ENCODE peak calls at places on chromosomes 4 and X, in six cellular contexts. One of them, this sample, is unnamed.

GRCh38 chrX:2539586-2539985 is 38.8 kb upstream of the DHRSX start:
- DNase-seq in endothelial cell of umbilical vein: no peak
- DNase-seq in H1: no peak
- DNase-seq in breast epithelium: no peak
- DNase-seq in vagina: no peak
- DNase-seq in suprapubic skin: no peak
- DNase-seq in this sample: no peak

GRCh38 chr4:140408974-140409373 is 18.5 kb downstream of the CLGN start:
- DNase-seq in H1: no peak
- DNase-seq in breast epithelium: no peak
- DNase-seq in endothelial cell of umbilical vein: no peak
- DNase-seq in suprapubic skin: no peak
- DNase-seq in vagina: no peak
- DNase-seq in this sample: no peak

GRCh38 chr4:123516576-123516975 is 120.0 kb downstream of the SPRY1 start:
- DNase-seq in endothelial cell of umbilical vein: no peak
- DNase-seq in suprapubic skin: no peak
- DNase-seq in H1: no peak
- DNase-seq in vagina: no peak
- DNase-seq in breast epithelium: no peak
- DNase-seq in this sample: no peak

GRCh38 chr4:158356331-158356730 is 146.0 kb downstream of the TMEM144 start:
- DNase-seq in vagina: no peak
- DNase-seq in breast epithelium: no peak
- DNase-seq in suprapubic skin: no peak
- DNase-seq in endothelial cell of umbilical vein: no peak
- DNase-seq in H1: no peak
- DNase-seq in this sample: no peak

GRCh38 chrX:105221374-105221773 is 880 bp upstream of the TEX13A start:
- DNase-seq in suprapubic skin: no peak
- DNase-seq in endothelial cell of umbilical vein: no peak
- DNase-seq in H1: no peak
- DNase-seq in vagina: no peak
- DNase-seq in breast epithelium: no peak
- DNase-seq in this sample: no peak

GRCh38 chrX:4706961-4707360 is 993.5 kb upstream of the PRKX start:
- DNase-seq in suprapubic skin: no peak
- DNase-seq in vagina: no peak
- DNase-seq in endothelial cell of umbilical vein: no peak
- DNase-seq in H1: no peak
- DNase-seq in breast epithelium: no peak
- DNase-seq in this sample: no peak

GRCh38 chrX:132467029-132467428 is 21.8 kb downstream of the MBNL3 start:
- DNase-seq in vagina: no peak
- DNase-seq in suprapubic skin: no peak
- DNase-seq in endothelial cell of umbilical vein: no peak
- DNase-seq in H1: no peak
- DNase-seq in breast epithelium: no peak
- DNase-seq in this sample: no peak

GRCh38 chr4:184406915-184407314 is 67.4 kb downstream of the IRF2 start:
- DNase-seq in suprapubic skin: no peak
- DNase-seq in vagina: no peak
- DNase-seq in endothelial cell of umbilical vein: no peak
- DNase-seq in H1: no peak
- DNase-seq in breast epithelium: no peak
- DNase-seq in this sample: peak

GRCh38 chr4:180640193-180640592 is 1603.0 kb upstream of the TENM3 start:
- DNase-seq in breast epithelium: no peak
- DNase-seq in endothelial cell of umbilical vein: no peak
- DNase-seq in suprapubic skin: no peak
- DNase-seq in H1: no peak
- DNase-seq in vagina: no peak
- DNase-seq in this sample: no peak

GRCh38 chr4:108651068-108651794 is 832 bp downstream of the OSTC start:
- DNase-seq in H1: no peak
- DNase-seq in vagina: no peak
- DNase-seq in suprapubic skin: no peak
- DNase-seq in endothelial cell of umbilical vein: peak
- DNase-seq in breast epithelium: no peak
- DNase-seq in this sample: no peak

GRCh38 chrX:100609591-100609990 is 24.9 kb downstream of the TNMD start:
- DNase-seq in vagina: no peak
- DNase-seq in H1: no peak
- DNase-seq in endothelial cell of umbilical vein: peak
- DNase-seq in suprapubic skin: no peak
- DNase-seq in breast epithelium: no peak
- DNase-seq in this sample: no peak

GRCh38 chr4:45283352-45283751 is 557.0 kb upstream of the GNPDA2 start:
- DNase-seq in H1: no peak
- DNase-seq in suprapubic skin: peak
- DNase-seq in breast epithelium: no peak
- DNase-seq in endothelial cell of umbilical vein: no peak
- DNase-seq in vagina: no peak
- DNase-seq in this sample: no peak

GRCh38 chr4:180197471-180197870 is 2045.7 kb upstream of the TENM3 start:
- DNase-seq in suprapubic skin: no peak
- DNase-seq in vagina: no peak
- DNase-seq in H1: no peak
- DNase-seq in breast epithelium: no peak
- DNase-seq in endothelial cell of umbilical vein: no peak
- DNase-seq in this sample: no peak

GRCh38 chrX:13658602-13659001 is 5.7 kb downstream of the TCEANC start:
- DNase-seq in breast epithelium: no peak
- DNase-seq in vagina: no peak
- DNase-seq in endothelial cell of umbilical vein: peak
- DNase-seq in suprapubic skin: no peak
- DNase-seq in H1: no peak
- DNase-seq in this sample: peak

GRCh38 chr4:142092941-142093340 is 456.6 kb downstream of the IL15 start:
- DNase-seq in vagina: no peak
- DNase-seq in H1: no peak
- DNase-seq in endothelial cell of umbilical vein: no peak
- DNase-seq in suprapubic skin: no peak
- DNase-seq in breast epithelium: no peak
- DNase-seq in this sample: no peak

GRCh38 chrX:13673016-13673415 is 15.9 kb upstream of the RAB9A start:
- DNase-seq in suprapubic skin: no peak
- DNase-seq in endothelial cell of umbilical vein: no peak
- DNase-seq in breast epithelium: no peak
- DNase-seq in H1: no peak
- DNase-seq in vagina: no peak
- DNase-seq in this sample: no peak

GRCh38 chrX:71178908-71179307 is 34.3 kb downstream of the NLGN3 start:
- DNase-seq in breast epithelium: no peak
- DNase-seq in vagina: no peak
- DNase-seq in H1: no peak
- DNase-seq in endothelial cell of umbilical vein: peak
- DNase-seq in suprapubic skin: no peak
- DNase-seq in this sample: peak

GRCh38 chrX:34126011-34126410 is 6.1 kb downstream of the FAM47A start:
- DNase-seq in breast epithelium: no peak
- DNase-seq in endothelial cell of umbilical vein: no peak
- DNase-seq in vagina: no peak
- DNase-seq in suprapubic skin: no peak
- DNase-seq in H1: no peak
- DNase-seq in this sample: no peak

GRCh38 chrX:153638041-153638371 is 9.0 kb upstream of the DUSP9 start:
- DNase-seq in suprapubic skin: no peak
- DNase-seq in breast epithelium: no peak
- DNase-seq in endothelial cell of umbilical vein: no peak
- DNase-seq in H1: no peak
- DNase-seq in vagina: no peak
- DNase-seq in this sample: no peak

GRCh38 chr4:17599826-17600225 is 14.6 kb upstream of the MED28 start:
- DNase-seq in H1: no peak
- DNase-seq in endothelial cell of umbilical vein: no peak
- DNase-seq in suprapubic skin: no peak
- DNase-seq in breast epithelium: no peak
- DNase-seq in vagina: no peak
- DNase-seq in this sample: no peak

GRCh38 chr4:17595471-17596005 is 18.5 kb downstream of the LAP3 start:
- DNase-seq in vagina: no peak
- DNase-seq in suprapubic skin: no peak
- DNase-seq in H1: no peak
- DNase-seq in breast epithelium: no peak
- DNase-seq in endothelial cell of umbilical vein: no peak
- DNase-seq in this sample: no peak

DNA sequence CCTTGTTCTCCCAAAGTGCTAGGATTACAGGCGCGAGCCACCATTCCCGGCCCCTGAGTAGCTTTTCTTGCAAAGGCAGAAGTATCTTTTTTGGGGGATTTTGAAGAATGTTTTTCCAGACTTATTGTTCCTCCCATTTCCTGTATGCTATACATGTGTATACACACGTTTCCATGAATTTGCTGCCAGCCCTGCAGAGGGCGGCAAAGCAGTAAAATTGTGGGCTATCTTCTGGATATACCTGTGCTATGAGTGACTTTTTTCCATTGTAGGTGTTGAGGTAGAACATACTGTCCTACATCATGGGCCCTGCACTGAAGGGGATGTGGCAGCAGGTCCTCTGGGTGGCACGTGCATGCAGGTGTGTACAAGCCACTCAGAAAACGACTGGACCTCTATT is 16.9 kb upstream of the MED28 start:
- DNase-seq in vagina: no peak
- DNase-seq in breast epithelium: no peak
- DNase-seq in endothelial cell of umbilical vein: peak
- DNase-seq in suprapubic skin: no peak
- DNase-seq in H1: no peak
- DNase-seq in this sample: no peak
- TF ChIP-seq CTCF in vagina: no peak
- TF ChIP-seq CTCF in breast epithelium: no peak
- TF ChIP-seq CTCF in endothelial cell of umbilical vein: peak
- TF ChIP-seq CTCF in suprapubic skin: peak
- TF ChIP-seq CTCF in H1: no peak
- TF ChIP-seq CTCF in this sample: no peak

GRCh38 chr4:517061-517805 is 18.2 kb downstream of the PIGG start:
- DNase-seq in breast epithelium: no peak
- DNase-seq in H1: no peak
- DNase-seq in suprapubic skin: no peak
- DNase-seq in vagina: no peak
- DNase-seq in endothelial cell of umbilical vein: no peak
- DNase-seq in this sample: no peak

GRCh38 chr4:513327-513726 is 14.3 kb downstream of the PIGG start:
- DNase-seq in suprapubic skin: no peak
- DNase-seq in vagina: no peak
- DNase-seq in H1: no peak
- DNase-seq in endothelial cell of umbilical vein: no peak
- DNase-seq in breast epithelium: no peak
- DNase-seq in this sample: no peak

GRCh38 chr4:518569-519083 is 19.6 kb downstream of the PIGG start:
- DNase-seq in H1: no peak
- DNase-seq in endothelial cell of umbilical vein: no peak
- DNase-seq in breast epithelium: no peak
- DNase-seq in suprapubic skin: no peak
- DNase-seq in vagina: no peak
- DNase-seq in this sample: no peak

GRCh38 chr4:517806-518070 is 18.7 kb downstream of the PIGG start:
- DNase-seq in H1: no peak
- DNase-seq in endothelial cell of umbilical vein: no peak
- DNase-seq in vagina: no peak
- DNase-seq in breast epithelium: no peak
- DNase-seq in suprapubic skin: no peak
- DNase-seq in this sample: no peak

DNA sequence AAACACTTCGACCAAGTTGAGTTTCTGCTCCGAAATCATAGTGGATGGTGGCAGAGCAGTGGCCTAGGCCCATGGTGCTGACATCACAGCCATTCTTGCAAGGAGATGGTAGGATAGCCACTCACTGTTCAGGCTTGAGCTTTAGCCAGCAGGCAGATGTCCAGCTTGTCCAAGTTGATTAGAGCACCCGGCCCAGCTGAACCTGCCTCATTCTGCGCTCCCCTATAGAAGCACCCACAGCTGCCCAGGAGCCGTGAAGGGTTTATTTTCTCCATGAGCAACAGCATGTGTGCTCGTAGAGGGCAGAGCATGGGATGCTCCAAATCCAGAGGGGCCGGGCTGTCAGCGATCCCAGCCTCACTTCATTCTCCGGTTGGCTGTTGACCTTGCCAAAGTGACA is 16.2 kb downstream of the PIGG start:
- DNase-seq in endothelial cell of umbilical vein: no peak
- DNase-seq in breast epithelium: no peak
- DNase-seq in vagina: no peak
- DNase-seq in suprapubic skin: no peak
- DNase-seq in H1: no peak
- DNase-seq in this sample: no peak
- TF ChIP-seq POLR2A in endothelial cell of umbilical vein: no peak
- TF ChIP-seq POLR2A in breast epithelium: no peak
- TF ChIP-seq POLR2A in vagina: no peak
- TF ChIP-seq POLR2A in suprapubic skin: no peak
- TF ChIP-seq POLR2A in H1: no peak
- TF ChIP-seq POLR2A in this sample: no peak

DNA sequence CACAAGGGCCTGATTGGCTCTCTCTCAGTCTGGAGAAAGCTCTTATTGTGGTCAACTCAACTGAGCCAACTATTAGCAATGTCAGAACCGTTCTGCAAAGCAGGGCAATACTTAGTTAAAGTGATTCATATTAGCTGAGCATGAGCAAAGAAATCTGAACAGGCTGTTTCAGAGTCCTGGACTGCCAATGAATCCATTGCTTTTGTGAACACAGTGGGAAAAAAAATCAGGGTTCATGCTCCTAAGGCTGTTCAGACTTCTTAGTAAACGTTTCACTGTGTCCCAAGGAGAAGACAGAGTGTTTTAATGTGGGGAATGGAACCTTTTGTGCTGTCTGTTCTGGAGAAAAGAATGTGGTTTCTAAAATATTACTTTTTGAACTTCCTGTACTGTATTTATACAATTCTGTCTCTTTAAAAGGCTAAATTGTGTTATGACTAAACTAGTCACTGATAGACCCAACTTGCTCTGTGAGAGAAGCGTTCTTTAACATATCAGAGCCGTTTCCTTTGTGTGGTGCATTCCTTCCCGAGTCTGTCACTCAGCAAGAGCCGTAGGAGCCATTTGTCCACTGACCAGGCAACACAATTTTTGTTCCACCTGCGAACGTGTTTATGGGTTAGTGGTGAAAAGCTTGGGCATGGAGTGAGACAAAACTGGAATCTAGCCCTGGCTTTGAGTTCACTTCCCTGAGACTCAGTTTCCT is 366.1 kb downstream of the FBXO8 start:
- DNase-seq in breast epithelium: no peak
- DNase-seq in H1: no peak
- DNase-seq in suprapubic skin: no peak
- DNase-seq in endothelial cell of umbilical vein: no peak
- DNase-seq in vagina: no peak
- DNase-seq in this sample: no peak
- TF ChIP-seq POLR2AphosphoS5 in breast epithelium: no peak
- TF ChIP-seq POLR2AphosphoS5 in H1: no peak
- TF ChIP-seq POLR2AphosphoS5 in suprapubic skin: no peak
- TF ChIP-seq POLR2AphosphoS5 in endothelial cell of umbilical vein: no peak
- TF ChIP-seq POLR2AphosphoS5 in vagina: no peak
- TF ChIP-seq POLR2AphosphoS5 in this sample: no peak

DNA sequence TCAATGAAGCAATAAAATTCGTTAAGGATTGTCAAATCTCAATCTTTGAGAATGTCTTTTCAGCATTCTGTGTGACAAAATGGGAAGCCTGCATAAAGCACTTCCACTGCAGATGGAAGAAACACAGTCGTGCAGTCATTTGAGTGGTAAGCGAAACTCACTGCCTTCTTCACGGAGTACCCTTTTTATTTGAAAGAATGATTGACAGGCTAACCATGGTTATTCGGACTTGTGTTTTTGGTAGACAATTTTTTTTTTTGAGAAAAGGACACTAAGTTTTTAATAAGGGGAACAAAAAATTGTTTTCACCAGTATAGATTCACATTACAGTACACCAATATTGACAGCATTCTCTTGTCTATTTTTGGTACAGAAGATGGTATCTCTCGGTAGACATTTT is 86.9 kb upstream of the MSX1 start:
- DNase-seq in endothelial cell of umbilical vein: no peak
- DNase-seq in breast epithelium: no peak
- DNase-seq in vagina: no peak
- DNase-seq in suprapubic skin: no peak
- DNase-seq in H1: no peak
- DNase-seq in this sample: no peak
- TF ChIP-seq CTCF in endothelial cell of umbilical vein: no peak
- TF ChIP-seq CTCF in breast epithelium: no peak
- TF ChIP-seq CTCF in vagina: no peak
- TF ChIP-seq CTCF in suprapubic skin: no peak
- TF ChIP-seq CTCF in H1: no peak
- TF ChIP-seq CTCF in this sample: no peak